ENCODE peak calls at places on chromosome 11, in four cellular contexts. One of them, this sample, is unnamed.

GRCh38 chr11:19988598-19988997 is 171.7 kb downstream of the DBX1 start:
- DNase-seq in uterus: peak
- DNase-seq in heart right ventricle: peak
- DNase-seq in AG04450: peak
- DNase-seq in this sample: peak

GRCh38 chr11:129681344-129682114 is 134.1 kb upstream of the TMEM45B start:
- DNase-seq in heart right ventricle: no peak
- DNase-seq in AG04450: no peak
- DNase-seq in uterus: no peak
- DNase-seq in this sample: no peak

GRCh38 chr11:1598816-1599215 is 722 bp upstream of the KRTAP5-2 start:
- DNase-seq in AG04450: no peak
- DNase-seq in heart right ventricle: no peak
- DNase-seq in uterus: no peak
- DNase-seq in this sample: no peak

GRCh38 chr11:126006068-126006467 is 56.6 kb downstream of the CDON start:
- DNase-seq in AG04450: no peak
- DNase-seq in heart right ventricle: no peak
- DNase-seq in uterus: no peak
- DNase-seq in this sample: no peak

GRCh38 chr11:81000334-81001100 is 1559.7 kb upstream of the TENM4 start:
- DNase-seq in AG04450: no peak
- DNase-seq in uterus: no peak
- DNase-seq in heart right ventricle: no peak
- DNase-seq in this sample: no peak

GRCh38 chr11:12201016-12201985 is 90.9 kb downstream of the MICAL2 start:
- DNase-seq in AG04450: no peak
- DNase-seq in uterus: peak
- DNase-seq in heart right ventricle: peak
- DNase-seq in this sample: peak

GRCh38 chr11:36333468-36333867 is 37.4 kb downstream of the PRR5L start:
- DNase-seq in heart right ventricle: no peak
- DNase-seq in AG04450: no peak
- DNase-seq in uterus: no peak
- DNase-seq in this sample: peak

GRCh38 chr11:97722065-97722464 is 1298.7 kb upstream of the CNTN5 start:
- DNase-seq in uterus: no peak
- DNase-seq in heart right ventricle: no peak
- DNase-seq in AG04450: peak
- DNase-seq in this sample: peak

GRCh38 chr11:11422291-11423128 is 69.5 kb upstream of the CSNK2A3 start:
- DNase-seq in uterus: no peak
- DNase-seq in AG04450: no peak
- DNase-seq in heart right ventricle: no peak
- DNase-seq in this sample: no peak

GRCh38 chr11:1690167-1691026 is 6.6 kb upstream of the KRTAP5-6 start:
- DNase-seq in heart right ventricle: no peak
- DNase-seq in AG04450: no peak
- DNase-seq in uterus: no peak
- DNase-seq in this sample: no peak

GRCh38 chr11:73939096-73939495 is 11.7 kb upstream of the DNAJB13 start:
- DNase-seq in heart right ventricle: no peak
- DNase-seq in AG04450: no peak
- DNase-seq in uterus: no peak
- DNase-seq in this sample: no peak

GRCh38 chr11:19868871-19869270 is 156.2 kb downstream of the NAV2 start:
- DNase-seq in AG04450: no peak
- DNase-seq in uterus: no peak
- DNase-seq in heart right ventricle: no peak
- DNase-seq in this sample: no peak

GRCh38 chr11:77471520-77472234 is 2.2 kb downstream of the PAK1 start:
- DNase-seq in uterus: no peak
- DNase-seq in heart right ventricle: no peak
- DNase-seq in AG04450: no peak
- DNase-seq in this sample: no peak
- H3K4me3 ChIP-seq in uterus: no peak
- H3K4me3 ChIP-seq in heart right ventricle: no peak
- H3K4me3 ChIP-seq in AG04450: no peak
- H3K4me3 ChIP-seq in this sample: no peak

DNA sequence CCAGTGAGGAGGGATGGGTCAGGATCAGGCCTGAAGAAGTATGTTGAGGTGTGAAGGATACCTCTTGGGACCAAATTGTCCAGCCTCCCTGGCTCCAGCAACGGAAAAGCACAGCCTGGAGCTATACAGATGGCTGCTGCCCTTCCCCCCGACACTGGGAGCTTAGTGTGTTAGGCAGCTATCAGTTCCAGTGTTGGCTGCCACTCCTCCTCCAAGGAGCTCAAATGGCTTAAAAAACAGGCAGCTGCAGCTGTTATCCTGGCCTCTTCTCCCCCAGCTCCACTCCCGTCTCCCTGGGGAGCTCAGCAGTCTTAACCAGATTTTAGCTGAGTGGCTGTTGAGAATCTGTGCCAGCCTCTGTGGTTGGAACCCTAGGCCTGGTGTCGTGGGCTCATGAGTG is 225.0 kb downstream of the JRKL start:
- DNase-seq in heart right ventricle: no peak
- DNase-seq in uterus: no peak
- DNase-seq in AG04450: no peak
- DNase-seq in this sample: no peak
- H3K4me3 ChIP-seq in heart right ventricle: no peak
- H3K4me3 ChIP-seq in uterus: no peak
- H3K4me3 ChIP-seq in AG04450: no peak
- H3K4me3 ChIP-seq in this sample: no peak

DNA sequence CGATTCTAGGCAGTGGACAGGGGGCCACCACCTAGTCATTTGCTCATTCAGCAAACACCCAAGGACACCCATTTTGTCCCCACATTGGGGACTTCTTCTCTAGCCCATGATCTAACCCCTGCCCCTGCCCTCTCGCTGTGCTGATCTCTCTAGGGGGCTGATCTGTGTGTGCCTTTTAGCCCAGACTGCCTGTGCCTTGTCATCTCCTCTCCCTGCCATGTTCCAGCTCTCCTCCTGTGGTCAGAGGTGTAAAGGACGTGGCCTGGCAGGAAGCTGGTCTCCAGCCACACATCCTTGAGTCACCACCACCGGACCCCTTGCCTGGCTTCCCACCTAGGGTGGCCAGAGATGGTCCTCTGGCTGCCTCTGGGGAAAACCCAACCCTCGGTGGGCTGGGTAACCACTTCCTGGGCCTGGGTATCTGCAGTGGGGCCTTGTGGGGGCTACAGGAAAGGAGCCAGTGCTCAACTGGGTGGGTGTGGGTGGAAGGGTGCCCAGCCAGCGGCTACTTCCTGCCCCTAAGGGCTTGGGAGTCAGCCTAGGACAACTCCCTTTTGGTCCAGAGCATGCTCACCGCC is 1.3 kb downstream of the CTSW start:
- DNase-seq in AG04450: no peak
- DNase-seq in uterus: no peak
- DNase-seq in heart right ventricle: no peak
- DNase-seq in this sample: no peak
- H3K4me3 ChIP-seq in AG04450: no peak
- H3K4me3 ChIP-seq in uterus: no peak
- H3K4me3 ChIP-seq in heart right ventricle: no peak
- H3K4me3 ChIP-seq in this sample: no peak

DNA sequence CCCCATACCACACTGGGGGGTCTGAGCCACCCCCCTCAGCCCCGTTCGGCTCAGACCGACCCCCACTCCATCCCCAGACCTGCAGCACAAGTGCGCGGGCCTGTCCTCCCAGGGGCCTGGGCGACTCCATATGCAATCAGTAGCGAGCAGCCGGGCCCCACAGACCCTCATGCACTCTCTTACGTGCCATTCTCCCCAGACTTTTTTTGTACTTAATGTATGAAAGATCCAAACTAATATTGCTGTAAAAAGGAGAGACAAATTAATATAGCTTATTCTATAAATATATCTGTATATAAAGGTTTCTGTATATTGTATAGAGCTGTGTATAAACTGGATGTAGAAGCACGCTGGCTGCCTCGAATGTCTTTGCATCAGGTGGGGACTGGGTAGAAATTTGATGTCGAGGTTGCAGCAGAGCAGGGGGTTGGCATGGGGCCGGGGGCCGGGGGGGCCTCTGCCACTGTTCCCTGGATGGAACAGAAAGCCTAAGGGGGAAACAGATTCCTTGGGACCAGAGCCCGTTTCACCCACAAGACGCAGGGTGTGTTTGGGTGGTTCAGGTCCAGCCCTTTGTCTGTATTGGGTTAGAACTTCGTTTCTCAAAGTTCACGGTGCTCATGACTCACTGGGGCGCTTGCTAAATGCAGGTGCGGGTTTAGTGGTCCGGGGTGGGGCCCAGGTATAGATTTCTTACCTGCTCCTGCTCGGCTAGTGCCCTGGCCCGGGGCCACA is 5.6 kb upstream of the MYRF start:
- DNase-seq in heart right ventricle: no peak
- DNase-seq in uterus: no peak
- DNase-seq in AG04450: no peak
- DNase-seq in this sample: no peak
- H3K4me3 ChIP-seq in heart right ventricle: no peak
- H3K4me3 ChIP-seq in uterus: no peak
- H3K4me3 ChIP-seq in AG04450: no peak
- H3K4me3 ChIP-seq in this sample: no peak

GRCh38 chr11:124865181-124865901 is at the start of gene ROBO3:
- DNase-seq in heart right ventricle: no peak
- DNase-seq in uterus: no peak
- DNase-seq in AG04450: no peak
- DNase-seq in this sample: no peak
- H3K4me3 ChIP-seq in heart right ventricle: peak
- H3K4me3 ChIP-seq in uterus: peak
- H3K4me3 ChIP-seq in AG04450: peak
- H3K4me3 ChIP-seq in this sample: peak

GRCh38 chr11:68259122-68259959 is 12.4 kb downstream of the C11orf24 start:
- DNase-seq in heart right ventricle: no peak
- DNase-seq in AG04450: no peak
- DNase-seq in uterus: no peak
- DNase-seq in this sample: no peak

GRCh38 chr11:68258363-68258765 is 13.4 kb downstream of the C11orf24 start:
- DNase-seq in uterus: no peak
- DNase-seq in heart right ventricle: no peak
- DNase-seq in AG04450: no peak
- DNase-seq in this sample: no peak

GRCh38 chr11:68255526-68255925 is 16.2 kb downstream of the C11orf24 start:
- DNase-seq in uterus: no peak
- DNase-seq in AG04450: no peak
- DNase-seq in heart right ventricle: no peak
- DNase-seq in this sample: no peak

GRCh38 chr11:68256331-68256741 is 15.4 kb downstream of the C11orf24 start:
- DNase-seq in uterus: peak
- DNase-seq in AG04450: no peak
- DNase-seq in heart right ventricle: no peak
- DNase-seq in this sample: no peak

GRCh38 chr11:68257477-68258362 is 14.1 kb downstream of the C11orf24 start:
- DNase-seq in uterus: peak
- DNase-seq in AG04450: peak
- DNase-seq in heart right ventricle: peak
- DNase-seq in this sample: peak
- H3K4me3 ChIP-seq in uterus: no peak
- H3K4me3 ChIP-seq in AG04450: peak
- H3K4me3 ChIP-seq in heart right ventricle: peak
- H3K4me3 ChIP-seq in this sample: no peak

DNA sequence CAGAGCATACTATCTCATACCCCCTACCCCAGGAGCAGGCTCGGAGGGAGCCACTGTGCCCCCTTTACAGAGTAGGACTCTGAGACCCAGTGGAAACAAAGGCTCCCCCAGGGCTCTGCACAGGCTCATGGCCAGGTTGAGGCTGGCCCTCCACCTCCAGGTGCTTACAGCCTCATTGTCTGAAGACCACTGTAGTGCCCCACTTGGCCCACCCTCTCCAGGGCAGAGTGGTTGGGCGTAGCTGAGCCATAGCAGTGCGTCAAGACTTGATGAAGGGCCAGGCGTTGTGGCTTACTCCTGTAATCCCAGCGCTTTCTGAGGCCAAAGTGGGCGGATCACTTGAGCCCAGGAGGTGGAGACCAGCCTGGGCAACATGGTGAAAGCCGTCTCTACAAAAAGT is 1.7 kb downstream of the ANKRD13D start:
- DNase-seq in AG04450: no peak
- DNase-seq in heart right ventricle: no peak
- DNase-seq in uterus: no peak
- DNase-seq in this sample: no peak
- H3K4me3 ChIP-seq in AG04450: peak
- H3K4me3 ChIP-seq in heart right ventricle: peak
- H3K4me3 ChIP-seq in uterus: no peak
- H3K4me3 ChIP-seq in this sample: no peak

This sample was measured in skeletal muscle cell.